ENCODE peak calls at places on chromosomes 11 and 22, in eight cellular contexts. T, E, K, N, X, H, G and Q are unnamed samples. For H3K27me3 and H3K9me3, the result is how much of the 10 kb centered on the place peaks cover.

GRCh38 chr11:13318498-13319295 is 41.1 kb downstream of the BMAL1 start:
- DNase-seq in T (no peak), E (peak), K (no peak), N (no peak), X (no peak), H (no peak), G (no peak), Q (no peak)

GRCh38 chr22:43616645-43617044 is 195.5 kb downstream of the EFCAB6 start:
- DNase-seq in T (no peak), E (no peak), K (no peak), N (peak), X (no peak), H (no peak), G (no peak), Q (no peak)

GRCh38 chr22:30806391-30806861 is 111.8 kb downstream of the OSBP2 start:
- DNase-seq in T (no peak), E (peak), K (no peak), N (no peak), X (peak), H (no peak), G (peak), Q (peak)

GRCh38 chr11:95788921-95789505 is 569 bp downstream of the FAM76B start:
- DNase-seq in T (no peak), E (peak), K (no peak), N (peak), X (no peak), H (no peak), G (peak), Q (peak)

GRCh38 chr11:128448487-128448886 is 138.9 kb downstream of the ETS1 start:
- DNase-seq in T (no peak), E (peak), K (no peak), N (peak), X (peak), H (no peak), G (peak), Q (no peak)

GRCh38 chr11:93857413-93858185 is 7.2 kb upstream of the VSTM5 start:
- DNase-seq in T (no peak), E (peak), K (no peak), N (no peak), X (no peak), H (no peak), G (peak), Q (no peak)

GRCh38 chr11:65630215-65630614 is 7.7 kb upstream of the SIPA1 start:
- DNase-seq in T (no peak), E (no peak), K (peak), N (no peak), X (no peak), H (no peak), G (no peak), Q (no peak)

GRCh38 chr11:134110252-134110651 is 41.4 kb downstream of the JAM3 start:
- DNase-seq in T (no peak), E (no peak), K (no peak), N (no peak), X (no peak), H (no peak), G (no peak), Q (no peak)

GRCh38 chr11:64006468-64006867 is 20.2 kb downstream of the OTUB1 start:
- DNase-seq in T (no peak), E (no peak), K (no peak), N (no peak), X (no peak), H (no peak), G (no peak), Q (no peak)

GRCh38 chr11:44766112-44766971 is 39.6 kb downstream of the TSPAN18 start:
- DNase-seq in T (peak), E (peak), K (peak), N (peak), X (no peak), H (no peak), G (peak), Q (no peak)

GRCh38 chr22:45139693-45140092 is 24.0 kb upstream of the NUP50 start:
- DNase-seq in T (no peak), E (no peak), K (no peak), N (no peak), X (no peak), H (no peak), G (no peak), Q (no peak)

GRCh38 chr11:32852142-32852541 is 22.4 kb downstream of the PRRG4 start:
- DNase-seq in T (no peak), E (peak), K (no peak), N (no peak), X (no peak), H (no peak), G (peak), Q (no peak)

GRCh38 chr11:71252434-71252781 is at the start of gene SHANK2:
- DNase-seq in T (no peak), E (no peak), K (no peak), N (peak), X (no peak), H (no peak), G (no peak), Q (no peak)

GRCh38 chr11:8717876-8718753 is 35.5 kb downstream of the RPL27A start:
- DNase-seq in T (peak), E (peak), K (peak), N (peak), X (no peak), H (no peak), G (peak), Q (no peak)

GRCh38 chr11:46240371-46240770 is 37.1 kb upstream of the CREB3L1 start:
- DNase-seq in T (no peak), E (peak), K (no peak), N (no peak), X (no peak), H (no peak), G (no peak), Q (no peak)

GRCh38 chr22:39353346-39353745 is 3.6 kb downstream of the SYNGR1 start:
- DNase-seq in T (no peak), E (peak), K (no peak), N (no peak), X (no peak), H (no peak), G (peak), Q (no peak)

GRCh38 chr11:31529701-31530100 is 20.1 kb downstream of the ELP4 start:
- DNase-seq in T (no peak), E (no peak), K (no peak), N (no peak), X (no peak), H (no peak), G (no peak), Q (no peak)

GRCh38 chr22:30304495-30305244 is 15.4 kb upstream of the CASTOR1 start:
- DNase-seq in T (no peak), E (peak), K (no peak), N (peak), X (no peak), H (no peak), G (peak), Q (no peak)

GRCh38 chr11:19323502-19323901 is 82.8 kb upstream of the E2F8 start:
- DNase-seq in T (no peak), E (no peak), K (no peak), N (no peak), X (no peak), H (no peak), G (no peak), Q (no peak)

GRCh38 chr11:19315511-19315910 is 74.8 kb upstream of the E2F8 start:
- DNase-seq in T (no peak), E (peak), K (no peak), N (no peak), X (no peak), H (no peak), G (no peak), Q (no peak)

GRCh38 chr11:19316434-19316833 is 75.7 kb upstream of the E2F8 start:
- DNase-seq in T (no peak), E (peak), K (peak), N (peak), X (no peak), H (no peak), G (peak), Q (no peak)

GRCh38 chr11:19321351-19321750 is 80.6 kb upstream of the E2F8 start:
- DNase-seq in T (no peak), E (no peak), K (no peak), N (no peak), X (no peak), H (no peak), G (no peak), Q (no peak)

DNA sequence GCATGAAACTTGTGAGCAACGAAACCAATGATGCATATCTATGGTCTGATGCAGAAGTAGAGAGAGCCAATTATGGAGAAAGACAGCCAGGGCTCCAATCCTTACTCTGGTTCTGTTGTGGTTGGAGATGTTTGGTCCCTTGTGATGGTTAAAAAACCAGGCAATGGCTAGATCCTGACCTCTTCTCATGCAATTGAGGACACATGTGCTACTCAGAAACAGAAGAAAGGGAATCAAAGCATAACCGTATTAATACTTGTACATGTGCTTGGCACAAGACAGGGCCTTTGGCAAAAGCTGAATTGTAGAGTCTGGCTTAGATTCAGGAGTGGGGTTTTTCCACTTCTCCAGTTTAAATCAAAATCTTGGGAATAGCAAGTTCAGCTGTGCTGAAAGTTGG is 80.0 kb upstream of the E2F8 start:
- DNase-seq in T (no peak), E (no peak), K (no peak), N (no peak), X (no peak), H (no peak), G (no peak), Q (no peak)
- H3K27me3 ChIP-seq in T (under half), E (under half), K (under half), N (under half), X (half or more), H (under half), G (under half), Q (under half)

GRCh38 chr22:48143856-48144255 is 1381.4 kb downstream of the TBC1D22A start:
- DNase-seq in T (no peak), E (no peak), K (no peak), N (no peak), X (no peak), H (no peak), G (no peak), Q (no peak)
- H3K9me3 ChIP-seq in T (under half), E (under half), K (under half), N (under half), X (under half), H (under half), G (under half), Q (under half)

GRCh38 chr11:125167292-125167953 is 2.9 kb downstream of the PKNOX2 start:
- DNase-seq in T (no peak), E (no peak), K (peak), N (peak), X (no peak), H (no peak), G (peak), Q (peak)
- H3K27me3 ChIP-seq in T (under half), E (under half), K (under half), N (under half), X (under half), H (under half), G (under half), Q (under half)

GRCh38 chr11:75639752-75640151 is 29.1 kb downstream of the MAP6 start:
- DNase-seq in T (peak), E (peak), K (peak), N (peak), X (no peak), H (no peak), G (peak), Q (no peak)
- H3K9me3 ChIP-seq in T (under half), E (under half), K (under half), N (under half), X (under half), H (under half), G (under half), Q (under half)

DNA sequence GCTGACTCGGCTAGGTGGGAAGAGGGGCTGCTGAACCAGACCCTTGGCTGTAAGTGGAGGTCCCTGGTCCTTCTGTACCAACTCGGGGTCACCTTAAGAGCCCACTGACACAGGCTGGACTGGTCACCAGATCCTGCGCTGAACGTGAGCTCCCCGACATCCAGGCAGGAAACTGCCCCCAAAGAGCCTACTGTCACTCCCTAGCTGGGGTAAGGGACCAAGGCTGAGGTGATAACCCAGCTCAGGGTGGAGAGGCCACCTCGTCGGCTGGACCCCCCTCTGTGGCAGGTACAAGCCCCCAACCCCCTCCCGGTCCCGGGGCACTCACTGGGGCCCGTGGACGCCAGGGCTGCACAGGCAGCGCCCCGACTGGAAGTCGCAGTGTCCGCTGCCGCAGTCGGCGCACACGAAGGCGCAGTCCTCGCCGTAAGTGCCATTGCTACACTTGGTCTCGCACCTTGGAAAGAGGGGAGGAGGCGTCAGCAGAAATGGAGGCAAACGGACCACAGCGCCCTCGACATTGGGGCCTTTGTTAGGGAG is 7.5 kb downstream of the SCARF2 start:
- DNase-seq in T (no peak), E (no peak), K (no peak), N (no peak), X (no peak), H (no peak), G (no peak), Q (no peak)
- H3K27me3 ChIP-seq in T (under half), E (under half), K (under half), N (under half), X (under half), H (under half), G (under half), Q (under half)